ENCODE peak calls at places on chromosomes 6 and 20, in ten cellular contexts. Z, G, F, T, E, U, V, S, H and C are unnamed samples.

GRCh38 chr20:21303872-21304586 is 898 bp downstream of the XRN2 start:
- DNase-seq in U (peak; percentile 18), Z (no peak), S (peak; percentile 25), G (no peak), H (no peak), F (peak; percentile 41), V (no peak), E (no peak), T (peak; percentile 77), C (no peak)

GRCh38 chr6:73134588-73134987 is 90.7 kb downstream of the KHDC1L start:
- DNase-seq in T (no peak), F (peak; percentile 2), G (peak; percentile 59), E (no peak), Z (no peak), U (peak; percentile 34), V (peak; percentile 49), H (peak; percentile 11), S (peak; percentile 65), C (no peak)

GRCh38 chr6:7568021-7568420 is 22.0 kb upstream of the SNRNP48 start:
- DNase-seq in S (no peak), G (no peak), E (peak; percentile 23), V (no peak), U (peak; percentile 58), Z (no peak), F (no peak), T (no peak), H (no peak), C (no peak)

GRCh38 chr6:113182370-113183141 is 674.6 kb upstream of the MARCKS start:
- DNase-seq in Z (peak; percentile 95), T (peak; percentile 96), G (no peak), V (no peak), F (peak; percentile 70), H (no peak), S (peak; percentile 92), E (peak; percentile 41), U (peak; percentile 83), C (no peak)

GRCh38 chr6:160010067-160010466 is 41.2 kb downstream of the IGF2R start:
- DNase-seq in H (no peak), F (peak; percentile 55), G (no peak), U (peak; percentile 17), T (no peak), Z (no peak), V (no peak), E (no peak), S (no peak), C (no peak)

GRCh38 chr6:38651121-38651784 is 11.5 kb upstream of the BTBD9 start:
- DNase-seq in F (no peak), E (no peak), G (no peak), U (peak; percentile 64), S (peak; percentile 56), V (no peak), Z (no peak), H (no peak), T (no peak), C (no peak)

GRCh38 chr20:11376998-11377397 is 540.7 kb upstream of the BTBD3 start:
- DNase-seq in T (no peak), F (no peak), G (no peak), U (peak; percentile 90), Z (no peak), V (no peak), S (peak; percentile 92), H (no peak), E (peak; percentile 39), C (no peak)

GRCh38 chr6:154991207-154991606 is 3.9 kb upstream of the TIAM2 start:
- DNase-seq in G (no peak), S (no peak), Z (no peak), F (no peak), H (no peak), V (no peak), T (no peak), E (no peak), U (no peak), C (no peak)

GRCh38 chr20:64220891-64221527 is 34.5 kb upstream of the PCMTD2 start:
- DNase-seq in T (no peak), V (no peak), F (no peak), E (no peak), H (no peak), U (no peak), Z (no peak), G (no peak), S (no peak), C (no peak)

GRCh38 chr6:86477510-86478166 is 459.7 kb upstream of the HTR1E start:
- DNase-seq in S (no peak), V (no peak), F (no peak), G (peak; percentile 8), T (peak; percentile 3), E (no peak), Z (no peak), U (no peak), H (no peak), C (no peak)

GRCh38 chr6:55276745-55277627 is 50.3 kb upstream of the GFRAL start:
- DNase-seq in U (peak; percentile 72), E (peak; percentile 26), V (no peak), H (peak; percentile 49), Z (peak; percentile 1), G (no peak), T (peak; percentile 70), F (peak; percentile 84), S (peak; percentile 75), C (peak; percentile 45)

GRCh38 chr20:10093087-10093591 is 58.4 kb downstream of the ANKEF1 start:
- DNase-seq in H (no peak), G (no peak), T (no peak), U (peak; percentile 57), F (peak; percentile 28), Z (no peak), E (peak; percentile 10), V (no peak), S (peak; percentile 99), C (no peak)

GRCh38 chr20:38125157-38126056 is 39.7 kb downstream of the TGM2 start:
- DNase-seq in Z (peak; percentile 95), U (peak; percentile 58), G (peak; percentile 60), V (no peak), F (no peak), H (no peak), S (peak; percentile 72), E (no peak), T (peak; percentile 76), C (peak; percentile 35)

GRCh38 chr6:37667050-37667814 is 30.5 kb downstream of the MDGA1 start:
- DNase-seq in G (no peak), T (no peak), S (peak; percentile 94), H (no peak), F (peak; percentile 19), Z (no peak), U (peak; percentile 90), E (peak; percentile 20), V (no peak), C (no peak)

GRCh38 chr6:34015576-34015975 is 130.3 kb downstream of the GRM4 start:
- DNase-seq in U (no peak), T (no peak), H (no peak), G (peak; percentile 87), S (peak; percentile 20), F (no peak), Z (no peak), E (no peak), V (no peak), C (no peak)

GRCh38 chr6:30727920-30728605 is 7.9 kb downstream of the TUBB start:
- DNase-seq in Z (no peak), F (peak; percentile 70), G (peak; percentile 49), V (no peak), H (no peak), T (no peak), E (no peak), U (peak; percentile 71), S (peak; percentile 60), C (no peak)

GRCh38 chr6:132054525-132054924 is 103.4 kb upstream of the CCN2 start:
- DNase-seq in T (no peak), S (peak; percentile 65), E (peak; percentile 53), Z (no peak), G (no peak), V (no peak), F (peak; percentile 35), U (peak; percentile 90), H (no peak), C (no peak)

GRCh38 chr6:158329531-158329930 is 17.3 kb downstream of the TULP4 start:
- DNase-seq in U (no peak), S (no peak), G (no peak), T (no peak), E (no peak), V (no peak), H (no peak), Z (no peak), F (no peak), C (no peak)

GRCh38 chr20:62905536-62906117 is 20.7 kb downstream of the DIDO1 start:
- DNase-seq in F (no peak), H (no peak), T (no peak), S (no peak), V (no peak), U (no peak), Z (no peak), E (no peak), G (no peak), C (no peak)